ENCODE peak calls at places on chromosomes 13 and 19, in ten cellular contexts. Z, L, B, D, K, G, V, C, H and F are unnamed samples.

GRCh38 chr19:42325896-42326771 is 699 bp downstream of the MEGF8 start:
- DNase-seq in V (no peak), K (no peak), B (no peak), Z (no peak), D (no peak), L (no peak), G (no peak), C (no peak), H (no peak), F (no peak)

GRCh38 chr13:102724923-102725322 is 30.1 kb upstream of the METTL21C start:
- DNase-seq in C (peak), G (no peak), H (peak), V (no peak), K (peak), L (no peak), B (no peak), Z (no peak), D (peak), F (peak)

GRCh38 chr19:679418-680286 is 3.5 kb downstream of the FSTL3 start:
- DNase-seq in D (no peak), Z (no peak), B (no peak), V (peak), L (no peak), K (peak), H (no peak), G (no peak), C (peak), F (no peak)

GRCh38 chr19:23440791-23441190 is 45.5 kb upstream of the ZNF91 start:
- DNase-seq in Z (peak), V (no peak), H (no peak), L (no peak), G (no peak), K (peak), B (no peak), C (no peak), D (no peak), F (no peak)

GRCh38 chr13:106612688-106613087 is 44.8 kb upstream of the ARGLU1 start:
- DNase-seq in L (no peak), C (no peak), D (no peak), H (no peak), Z (no peak), G (no peak), B (no peak), K (peak), V (no peak), F (no peak)

GRCh38 chr13:73998631-73999030 is 135.6 kb downstream of the KLF12 start:
- DNase-seq in K (no peak), Z (no peak), B (no peak), H (no peak), D (no peak), L (no peak), V (no peak), C (no peak), G (no peak), F (no peak)

GRCh38 chr13:40666905-40667621 is 622 bp upstream of the FOXO1 start:
- DNase-seq in Z (no peak), H (peak), C (no peak), B (no peak), K (no peak), D (no peak), V (peak), G (peak), L (peak), F (no peak)

GRCh38 chr13:99399623-99399974 is 92.4 kb upstream of the GPR183 start:
- DNase-seq in D (no peak), H (no peak), K (no peak), Z (no peak), L (no peak), G (no peak), C (no peak), B (no peak), V (no peak), F (no peak)

GRCh38 chr13:94196426-94196825 is 283.1 kb downstream of the DCT start:
- DNase-seq in Z (no peak), H (no peak), V (no peak), D (no peak), B (no peak), C (no peak), G (no peak), K (no peak), L (no peak), F (no peak)

GRCh38 chr13:94710081-94710809 is 2.1 kb downstream of the SOX21 start:
- DNase-seq in Z (no peak), H (no peak), G (no peak), D (no peak), L (no peak), C (no peak), V (no peak), K (no peak), B (no peak), F (no peak)

GRCh38 chr19:54045771-54046170 is 17.9 kb downstream of the VSTM1 start:
- DNase-seq in Z (no peak), L (no peak), V (no peak), B (no peak), H (no peak), C (no peak), G (no peak), D (no peak), K (no peak), F (no peak)

GRCh38 chr13:99752373-99752772 is 219.2 kb downstream of the ZIC5 start:
- DNase-seq in C (no peak), H (no peak), Z (no peak), B (no peak), G (no peak), L (no peak), D (no peak), V (no peak), K (no peak), F (no peak)

GRCh38 chr13:69683921-69684663 is 423.5 kb upstream of the ATXN8OS start:
- DNase-seq in H (no peak), G (no peak), L (no peak), D (no peak), B (no peak), K (no peak), C (no peak), V (no peak), Z (no peak), F (no peak)

GRCh38 chr19:37979547-37980082 is 72.6 kb downstream of the SIPA1L3 start:
- DNase-seq in D (no peak), H (no peak), G (no peak), C (peak), K (no peak), L (no peak), B (no peak), Z (no peak), V (no peak), F (no peak)

GRCh38 chr13:100506154-100506553 is 82.4 kb downstream of the GGACT start:
- DNase-seq in C (no peak), H (no peak), K (no peak), D (no peak), G (no peak), L (no peak), Z (peak), V (no peak), B (no peak), F (no peak)

GRCh38 chr19:13868663-13869062 is 8.3 kb upstream of the NANOS3 start:
- DNase-seq in K (no peak), V (no peak), Z (no peak), C (no peak), G (peak), H (no peak), L (no peak), B (no peak), D (no peak), F (no peak)

GRCh38 chr13:65600702-65601101 is 1629.4 kb downstream of the PCDH9 start:
- DNase-seq in C (peak), B (no peak), H (no peak), V (peak), D (no peak), K (peak), Z (no peak), G (no peak), L (no peak), F (no peak)

GRCh38 chr19:18943465-18943864 is 2.4 kb upstream of the HOMER3 start:
- DNase-seq in B (no peak), L (no peak), K (no peak), D (no peak), V (no peak), Z (no peak), H (no peak), G (no peak), C (no peak), F (no peak)

GRCh38 chr19:16383584-16384161 is 59.0 kb downstream of the KLF2 start:
- DNase-seq in L (no peak), H (no peak), Z (no peak), C (no peak), B (no peak), D (no peak), G (no peak), K (no peak), V (no peak), F (no peak)